ENCODE peak calls at places on chromosomes 16 and 17, in four cellular contexts. O, W, Y and V are unnamed samples.

GRCh38 chr16:70523013-70523620 is at the start of gene COG4:
- DNase-seq in O (peak; percentile 83), W (peak; percentile 72), Y (peak; percentile 88), V (no peak)

GRCh38 chr16:78458588-78458987 is 359.1 kb downstream of the WWOX start:
- DNase-seq in O (peak; percentile 28), W (no peak), Y (no peak), V (no peak)

GRCh38 chr17:76716146-76716833 is 5.5 kb upstream of the MXRA7 start:
- DNase-seq in O (no peak), W (no peak), Y (no peak), V (no peak)

GRCh38 chr16:23407436-23408125 is 45.4 kb downstream of the COG7 start:
- DNase-seq in O (no peak), W (no peak), Y (no peak), V (no peak)

GRCh38 chr17:61593404-61593803 is 2.4 kb upstream of the NACA2 start:
- DNase-seq in O (no peak), W (no peak), Y (no peak), V (no peak)

GRCh38 chr17:6910987-6911603 is 79.6 kb upstream of the TEKT1 start:
- DNase-seq in O (peak; percentile 23), W (peak; percentile 29), Y (peak; percentile 22), V (peak; percentile 33)

GRCh38 chr16:58001781-58002410 is 689 bp downstream of the USB1 start:
- DNase-seq in O (peak; percentile 42), W (no peak), Y (no peak), V (no peak)

GRCh38 chr17:66716236-66717026 is 118.5 kb upstream of the CACNG5 start:
- DNase-seq in O (no peak), W (no peak), Y (peak; percentile 50), V (no peak)

GRCh38 chr17:50865868-50866260 is 290 bp downstream of the TOB1 start:
- DNase-seq in O (no peak), W (no peak), Y (peak; percentile 64), V (no peak)

GRCh38 chr17:47987240-47987835 is 16.4 kb downstream of the CDK5RAP3 start:
- DNase-seq in O (no peak), W (no peak), Y (no peak), V (no peak)
- TF ChIP-seq TCF7L2 in O (no peak), W (no peak), Y (no peak), V (no peak)

GRCh38 chr16:13937411-13937810 is 17.5 kb downstream of the ERCC4 start:
- DNase-seq in O (no peak), W (no peak), Y (no peak), V (no peak)

GRCh38 chr16:13938480-13938879 is 18.5 kb downstream of the ERCC4 start:
- DNase-seq in O (no peak), W (no peak), Y (no peak), V (no peak)

GRCh38 chr16:13939821-13940220 is 19.9 kb downstream of the ERCC4 start:
- DNase-seq in O (no peak), W (no peak), Y (no peak), V (no peak)

GRCh38 chr16:13935408-13935807 is 15.5 kb downstream of the ERCC4 start:
- DNase-seq in O (peak; percentile 34), W (no peak), Y (peak; percentile 52), V (no peak)

DNA sequence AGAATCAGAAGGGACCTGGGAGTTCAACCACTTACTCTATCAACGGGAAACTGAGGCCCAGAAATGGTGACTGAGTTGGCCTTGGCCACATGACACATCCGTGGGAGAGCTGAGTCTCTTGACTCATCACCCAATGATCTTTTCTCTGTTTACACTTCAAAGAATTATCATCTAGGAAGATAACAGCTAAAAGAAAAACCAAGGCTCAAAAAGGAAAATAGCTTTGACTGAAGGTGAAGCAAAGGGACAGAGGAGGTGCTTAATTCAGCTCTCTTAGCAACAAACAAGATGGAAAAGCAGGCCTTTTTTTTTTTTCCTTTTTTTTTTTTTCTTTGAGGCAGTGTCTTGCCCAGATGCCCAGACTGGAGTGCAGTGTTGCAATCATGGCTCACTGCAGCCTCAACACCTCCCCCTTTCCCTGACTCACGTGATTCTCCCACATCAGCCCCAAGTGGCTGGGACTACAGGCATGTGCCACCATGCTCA is 16.7 kb downstream of the ERCC4 start:
- DNase-seq in O (peak; percentile 36), W (no peak), Y (no peak), V (no peak)
- TF ChIP-seq POLR2AphosphoS5 in O (no peak), W (no peak), Y (no peak), V (no peak)

DNA sequence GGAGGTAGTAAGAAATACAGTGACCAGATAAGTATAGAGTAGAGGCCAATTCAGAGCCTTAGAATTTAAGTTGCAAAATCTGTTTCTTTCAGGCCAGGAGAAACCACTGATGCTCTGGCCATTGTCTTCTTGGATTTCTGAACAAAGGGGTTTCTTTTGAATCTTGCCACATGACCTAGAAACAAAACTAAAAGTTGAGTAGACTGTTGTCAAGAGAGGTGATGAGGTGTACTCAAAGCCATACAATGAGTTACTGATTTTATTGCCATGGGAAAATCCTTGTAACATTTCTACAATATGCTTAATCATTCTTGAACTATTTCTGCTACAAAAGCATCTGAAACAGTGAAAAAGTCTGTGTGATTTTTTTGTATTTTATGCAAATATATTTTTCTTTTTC is 881.3 kb downstream of the CDH11 start:
- DNase-seq in O (no peak), W (no peak), Y (no peak), V (no peak)
- TF ChIP-seq TCF7L2 in O (no peak), W (no peak), Y (no peak), V (no peak)

GRCh38 chr17:51914613-51915012 is 243.9 kb downstream of the CA10 start:
- DNase-seq in O (no peak), W (no peak), Y (no peak), V (no peak)
- TF ChIP-seq POLR2AphosphoS5 in O (no peak), W (no peak), Y (no peak), V (no peak)